ENCODE peak calls at places on chromosomes 11 and 22, in six cellular contexts. I is AG09309, O is dorsolateral prefrontal cortex, T is BE2C, V is adrenal gland, Y is lower leg skin. F is an unnamed sample.

GRCh38 chr11:75476716-75477613 is 44.0 kb upstream of the KLHL35 start:
- DNase-seq in T (no peak), Y (no peak), O (no peak), I (no peak), V (no peak), F (no peak)

GRCh38 chr11:121105063-121105480 is 4.0 kb downstream of the TECTA start:
- DNase-seq in Y (peak; percentile 53), I (no peak), O (no peak), T (no peak), V (peak; percentile 40), F (no peak)

GRCh38 chr11:74397531-74398243 is 546 bp downstream of the PGM2L1 start:
- DNase-seq in V (no peak), O (no peak), Y (no peak), I (no peak), T (no peak), F (no peak)

GRCh38 chr11:65894034-65894591 is 3.6 kb downstream of the CCDC85B start:
- DNase-seq in Y (no peak), V (no peak), O (no peak), I (no peak), T (no peak), F (no peak)

GRCh38 chr11:45405916-45406670 is 120.0 kb upstream of the SYT13 start:
- DNase-seq in V (no peak), I (no peak), O (no peak), Y (no peak), T (no peak), F (no peak)

GRCh38 chr11:20050551-20051333 is 109.5 kb downstream of the DBX1 start:
- DNase-seq in I (no peak), O (no peak), T (no peak), V (no peak), Y (no peak), F (no peak)

GRCh38 chr11:6925636-6926207 is 504 bp upstream of the ZNF215 start:
- DNase-seq in V (no peak), T (no peak), I (no peak), Y (no peak), O (peak; percentile 11), F (no peak)

GRCh38 chr11:117734596-117734995 is 62.4 kb downstream of the DSCAML1 start:
- DNase-seq in O (peak; percentile 50), T (peak; percentile 39), Y (no peak), I (no peak), V (no peak), F (no peak)

GRCh38 chr11:130644187-130644586 is 195.7 kb downstream of the ADAMTS15 start:
- DNase-seq in V (no peak), O (no peak), T (no peak), I (no peak), Y (no peak), F (no peak)

GRCh38 chr22:17105143-17106129 is 15.7 kb downstream of the TMEM121B start:
- DNase-seq in I (no peak), V (no peak), O (no peak), T (no peak), Y (no peak), F (no peak)

GRCh38 chr22:49255741-49256318 is 571.8 kb downstream of the BRD1 start:
- DNase-seq in O (no peak), Y (no peak), V (no peak), T (no peak), I (no peak), F (no peak)

GRCh38 chr11:61507012-61507768 is 1.4 kb upstream of the LRRC10B start:
- DNase-seq in Y (no peak), V (no peak), O (no peak), T (no peak), I (no peak), F (no peak)

GRCh38 chr11:123313261-123313660 is 116.8 kb upstream of the GRAMD1B start:
- DNase-seq in O (no peak), I (no peak), V (no peak), Y (no peak), T (no peak), F (no peak)

GRCh38 chr22:50498322-50498861 is 9.1 kb downstream of the LMF2 start:
- DNase-seq in O (peak; percentile 73), Y (peak; percentile 50), T (peak; percentile 83), V (peak; percentile 84), I (no peak), F (no peak)
- TF ChIP-seq CTCF in O (peak; percentile 50), Y (no peak), T (peak; percentile 87), V (peak; percentile 57), I (peak; percentile 75), F (peak; percentile 63)

GRCh38 chr22:19756288-19757128 is 4.1 kb upstream of the TBX1 start:
- DNase-seq in V (peak; percentile 53), O (no peak), Y (peak; percentile 34), T (peak; percentile 58), I (no peak), F (no peak)
- H3K4me3 ChIP-seq in V (peak overlapping the region; percentile 11), O (peak overlapping the region; percentile 18), Y (no peak overlapping the region), T (no peak overlapping the region), I (no peak overlapping the region), F (no peak overlapping the region)

GRCh38 chr11:36278531-36279245 is 10.5 kb downstream of the COMMD9 start:
- DNase-seq in O (no peak), Y (no peak), T (no peak), V (no peak), I (no peak), F (no peak)
- TF ChIP-seq CTCF in O (no peak), Y (no peak), T (no peak), V (no peak), I (no peak), F (no peak)

GRCh38 chr11:85647604-85648299 is at the start of gene TMEM126A:
- DNase-seq in O (peak; percentile 90), T (peak; percentile 90), V (peak; percentile 89), I (no peak), Y (peak; percentile 88), F (no peak)
- H3K4me3 ChIP-seq in O (peak within 1 kb of the TSS; percentile 88), T (peak within 1 kb of the TSS; percentile 94), V (peak within 1 kb of the TSS; percentile 71), I (peak within 1 kb of the TSS; percentile 74), Y (peak within 1 kb of the TSS; percentile 48), F (peak within 1 kb of the TSS; percentile 76)

DNA sequence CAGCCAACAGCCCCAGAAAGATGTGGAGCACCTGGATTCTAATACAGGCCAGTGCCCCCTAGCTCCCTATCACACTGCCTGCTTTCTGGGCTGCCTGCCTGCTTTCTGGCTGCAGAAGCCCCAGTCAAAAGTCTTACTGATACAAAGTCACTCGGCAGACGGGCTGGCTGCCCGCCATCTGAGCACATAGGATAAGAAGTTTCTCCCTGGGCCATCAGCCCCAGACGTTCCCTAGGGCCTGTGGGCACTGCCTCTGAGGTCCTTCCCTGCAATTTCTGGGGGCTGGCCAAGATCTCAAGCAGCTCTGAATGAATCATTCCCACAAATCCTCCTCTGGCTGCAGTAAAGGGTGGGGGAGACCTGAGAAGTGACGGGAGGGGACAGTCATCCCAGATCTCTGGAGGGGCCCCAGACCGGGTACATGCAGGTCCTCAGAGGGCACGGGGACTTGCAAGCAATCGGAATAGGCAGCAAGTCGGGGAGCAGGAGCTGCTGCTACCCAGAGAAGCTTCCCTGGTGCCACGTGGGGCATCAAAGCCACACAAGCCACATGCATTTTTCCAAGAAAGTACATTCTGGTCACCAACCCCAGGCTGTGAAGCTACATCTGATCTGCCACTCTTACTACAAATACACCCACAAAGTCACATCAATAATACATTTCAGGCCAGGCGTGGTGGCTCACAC is 4.7 kb downstream of the TPST2 start:
- DNase-seq in Y (no peak), T (peak; percentile 84), O (peak; percentile 34), V (peak; percentile 93), I (peak; percentile 44), F (peak; percentile 59)
- TF ChIP-seq CTCF in Y (no peak), T (peak; percentile 36), O (no peak), V (peak; percentile 12), I (peak; percentile 7), F (no peak)

F was measured in AG04449.